ENCODE peak calls at places on chromosomes 13 and 19, in five cellular contexts. One of them, this sample, is unnamed.

GRCh38 chr19:54653181-54653809 is 9.5 kb upstream of the LILRB4 start:
- DNase-seq in stimulated activated CD8-positive, alpha-beta memory T cell treated with anti-CD3 and anti-CD28 coated beads, Interleukin-15, amount 100 ng/mL, for 4 hours: no peak
- DNase-seq in occipital lobe: no peak
- DNase-seq in SHP77 treated with DMSO at 0.1 percent for 48 hours: peak
- DNase-seq in iris pigment epithelial cell: peak
- DNase-seq in this sample: no peak

GRCh38 chr19:6820237-6820636 is 47.7 kb downstream of the VAV1 start:
- DNase-seq in occipital lobe: no peak
- DNase-seq in stimulated activated CD8-positive, alpha-beta memory T cell treated with anti-CD3 and anti-CD28 coated beads, Interleukin-15, amount 100 ng/mL, for 4 hours: no peak
- DNase-seq in SHP77 treated with DMSO at 0.1 percent for 48 hours: no peak
- DNase-seq in iris pigment epithelial cell: no peak
- DNase-seq in this sample: no peak

GRCh38 chr19:6186435-6186834 is 51.0 kb downstream of the ACSBG2 start:
- DNase-seq in stimulated activated CD8-positive, alpha-beta memory T cell treated with anti-CD3 and anti-CD28 coated beads, Interleukin-15, amount 100 ng/mL, for 4 hours: no peak
- DNase-seq in iris pigment epithelial cell: no peak
- DNase-seq in SHP77 treated with DMSO at 0.1 percent for 48 hours: no peak
- DNase-seq in occipital lobe: no peak
- DNase-seq in this sample: no peak

GRCh38 chr19:16115309-16116039 is 3.8 kb downstream of the RAB8A start:
- DNase-seq in occipital lobe: peak
- DNase-seq in SHP77 treated with DMSO at 0.1 percent for 48 hours: no peak
- DNase-seq in stimulated activated CD8-positive, alpha-beta memory T cell treated with anti-CD3 and anti-CD28 coated beads, Interleukin-15, amount 100 ng/mL, for 4 hours: no peak
- DNase-seq in iris pigment epithelial cell: no peak
- DNase-seq in this sample: no peak

GRCh38 chr19:57363734-57364181 is 407 bp downstream of the TRAPPC2B start:
- DNase-seq in stimulated activated CD8-positive, alpha-beta memory T cell treated with anti-CD3 and anti-CD28 coated beads, Interleukin-15, amount 100 ng/mL, for 4 hours: no peak
- DNase-seq in iris pigment epithelial cell: peak
- DNase-seq in occipital lobe: no peak
- DNase-seq in SHP77 treated with DMSO at 0.1 percent for 48 hours: no peak
- DNase-seq in this sample: no peak

GRCh38 chr19:40214936-40215335 is 3.2 kb downstream of the TTC9B start:
- DNase-seq in iris pigment epithelial cell: no peak
- DNase-seq in stimulated activated CD8-positive, alpha-beta memory T cell treated with anti-CD3 and anti-CD28 coated beads, Interleukin-15, amount 100 ng/mL, for 4 hours: no peak
- DNase-seq in occipital lobe: no peak
- DNase-seq in SHP77 treated with DMSO at 0.1 percent for 48 hours: no peak
- DNase-seq in this sample: no peak

GRCh38 chr13:102152790-102153189 is 249.1 kb downstream of the FGF14 start:
- DNase-seq in stimulated activated CD8-positive, alpha-beta memory T cell treated with anti-CD3 and anti-CD28 coated beads, Interleukin-15, amount 100 ng/mL, for 4 hours: no peak
- DNase-seq in occipital lobe: no peak
- DNase-seq in SHP77 treated with DMSO at 0.1 percent for 48 hours: no peak
- DNase-seq in iris pigment epithelial cell: no peak
- DNase-seq in this sample: no peak

GRCh38 chr13:53075356-53076041 is 46.9 kb downstream of the OLFM4 start:
- DNase-seq in occipital lobe: no peak
- DNase-seq in stimulated activated CD8-positive, alpha-beta memory T cell treated with anti-CD3 and anti-CD28 coated beads, Interleukin-15, amount 100 ng/mL, for 4 hours: no peak
- DNase-seq in SHP77 treated with DMSO at 0.1 percent for 48 hours: no peak
- DNase-seq in iris pigment epithelial cell: no peak
- DNase-seq in this sample: no peak

GRCh38 chr19:39696418-39696817 is 7.9 kb upstream of the LGALS14 start:
- DNase-seq in occipital lobe: no peak
- DNase-seq in iris pigment epithelial cell: no peak
- DNase-seq in stimulated activated CD8-positive, alpha-beta memory T cell treated with anti-CD3 and anti-CD28 coated beads, Interleukin-15, amount 100 ng/mL, for 4 hours: no peak
- DNase-seq in SHP77 treated with DMSO at 0.1 percent for 48 hours: no peak
- DNase-seq in this sample: no peak

GRCh38 chr19:44576843-44577565 is 36.4 kb upstream of the IGSF23 start:
- DNase-seq in stimulated activated CD8-positive, alpha-beta memory T cell treated with anti-CD3 and anti-CD28 coated beads, Interleukin-15, amount 100 ng/mL, for 4 hours: no peak
- DNase-seq in occipital lobe: no peak
- DNase-seq in SHP77 treated with DMSO at 0.1 percent for 48 hours: peak
- DNase-seq in iris pigment epithelial cell: peak
- DNase-seq in this sample: no peak

GRCh38 chr13:71578048-71578447 is 289.0 kb downstream of the DACH1 start:
- DNase-seq in stimulated activated CD8-positive, alpha-beta memory T cell treated with anti-CD3 and anti-CD28 coated beads, Interleukin-15, amount 100 ng/mL, for 4 hours: no peak
- DNase-seq in SHP77 treated with DMSO at 0.1 percent for 48 hours: no peak
- DNase-seq in occipital lobe: no peak
- DNase-seq in iris pigment epithelial cell: no peak
- DNase-seq in this sample: no peak

GRCh38 chr19:8638078-8638619 is 7.7 kb downstream of the NFILZ start:
- DNase-seq in SHP77 treated with DMSO at 0.1 percent for 48 hours: no peak
- DNase-seq in iris pigment epithelial cell: peak
- DNase-seq in stimulated activated CD8-positive, alpha-beta memory T cell treated with anti-CD3 and anti-CD28 coated beads, Interleukin-15, amount 100 ng/mL, for 4 hours: no peak
- DNase-seq in occipital lobe: no peak
- DNase-seq in this sample: no peak

GRCh38 chr13:104385409-104385808 is 1319.2 kb upstream of the SLC10A2 start:
- DNase-seq in iris pigment epithelial cell: peak
- DNase-seq in stimulated activated CD8-positive, alpha-beta memory T cell treated with anti-CD3 and anti-CD28 coated beads, Interleukin-15, amount 100 ng/mL, for 4 hours: no peak
- DNase-seq in SHP77 treated with DMSO at 0.1 percent for 48 hours: no peak
- DNase-seq in occipital lobe: no peak
- DNase-seq in this sample: no peak

GRCh38 chr19:19280561-19280960 is 7.5 kb upstream of the TM6SF2 start:
- DNase-seq in occipital lobe: peak
- DNase-seq in iris pigment epithelial cell: peak
- DNase-seq in stimulated activated CD8-positive, alpha-beta memory T cell treated with anti-CD3 and anti-CD28 coated beads, Interleukin-15, amount 100 ng/mL, for 4 hours: no peak
- DNase-seq in SHP77 treated with DMSO at 0.1 percent for 48 hours: no peak
- DNase-seq in this sample: no peak

GRCh38 chr19:50039968-50040367 is 14.2 kb downstream of the ZNF473 start:
- DNase-seq in stimulated activated CD8-positive, alpha-beta memory T cell treated with anti-CD3 and anti-CD28 coated beads, Interleukin-15, amount 100 ng/mL, for 4 hours: no peak
- DNase-seq in iris pigment epithelial cell: no peak
- DNase-seq in SHP77 treated with DMSO at 0.1 percent for 48 hours: no peak
- DNase-seq in occipital lobe: no peak
- DNase-seq in this sample: no peak

GRCh38 chr19:7738023-7738422 is 6.1 kb upstream of the CLEC4G start:
- DNase-seq in occipital lobe: no peak
- DNase-seq in stimulated activated CD8-positive, alpha-beta memory T cell treated with anti-CD3 and anti-CD28 coated beads, Interleukin-15, amount 100 ng/mL, for 4 hours: no peak
- DNase-seq in iris pigment epithelial cell: no peak
- DNase-seq in SHP77 treated with DMSO at 0.1 percent for 48 hours: no peak
- DNase-seq in this sample: no peak

GRCh38 chr13:88840085-88840484 is 1168.9 kb downstream of the SLITRK5 start:
- DNase-seq in stimulated activated CD8-positive, alpha-beta memory T cell treated with anti-CD3 and anti-CD28 coated beads, Interleukin-15, amount 100 ng/mL, for 4 hours: no peak
- DNase-seq in iris pigment epithelial cell: no peak
- DNase-seq in SHP77 treated with DMSO at 0.1 percent for 48 hours: no peak
- DNase-seq in occipital lobe: no peak
- DNase-seq in this sample: no peak

GRCh38 chr19:12733369-12733896 is 1.1 kb downstream of the TRIR start:
- DNase-seq in occipital lobe: no peak
- DNase-seq in SHP77 treated with DMSO at 0.1 percent for 48 hours: no peak
- DNase-seq in iris pigment epithelial cell: peak
- DNase-seq in stimulated activated CD8-positive, alpha-beta memory T cell treated with anti-CD3 and anti-CD28 coated beads, Interleukin-15, amount 100 ng/mL, for 4 hours: no peak
- DNase-seq in this sample: no peak

GRCh38 chr13:20264271-20265018 is 32.3 kb upstream of the GJB6 start:
- DNase-seq in stimulated activated CD8-positive, alpha-beta memory T cell treated with anti-CD3 and anti-CD28 coated beads, Interleukin-15, amount 100 ng/mL, for 4 hours: no peak
- DNase-seq in occipital lobe: no peak
- DNase-seq in SHP77 treated with DMSO at 0.1 percent for 48 hours: no peak
- DNase-seq in iris pigment epithelial cell: no peak
- DNase-seq in this sample: no peak

GRCh38 chr13:56909896-56910600 is 230.7 kb upstream of the PRR20A start:
- DNase-seq in iris pigment epithelial cell: no peak
- DNase-seq in occipital lobe: peak
- DNase-seq in stimulated activated CD8-positive, alpha-beta memory T cell treated with anti-CD3 and anti-CD28 coated beads, Interleukin-15, amount 100 ng/mL, for 4 hours: no peak
- DNase-seq in SHP77 treated with DMSO at 0.1 percent for 48 hours: no peak
- DNase-seq in this sample: no peak

GRCh38 chr19:33794578-33795369 is 1.9 kb upstream of the KCTD15 start:
- DNase-seq in SHP77 treated with DMSO at 0.1 percent for 48 hours: no peak
- DNase-seq in stimulated activated CD8-positive, alpha-beta memory T cell treated with anti-CD3 and anti-CD28 coated beads, Interleukin-15, amount 100 ng/mL, for 4 hours: no peak
- DNase-seq in iris pigment epithelial cell: peak
- DNase-seq in occipital lobe: no peak
- DNase-seq in this sample: no peak

GRCh38 chr13:77370888-77371287 is 44.0 kb upstream of the MYCBP2 start:
- DNase-seq in stimulated activated CD8-positive, alpha-beta memory T cell treated with anti-CD3 and anti-CD28 coated beads, Interleukin-15, amount 100 ng/mL, for 4 hours: no peak
- DNase-seq in iris pigment epithelial cell: no peak
- DNase-seq in SHP77 treated with DMSO at 0.1 percent for 48 hours: no peak
- DNase-seq in occipital lobe: no peak
- DNase-seq in this sample: no peak

GRCh38 chr19:17779281-17779930 is 15.5 kb upstream of the B3GNT3 start:
- DNase-seq in iris pigment epithelial cell: peak
- DNase-seq in SHP77 treated with DMSO at 0.1 percent for 48 hours: no peak
- DNase-seq in occipital lobe: peak
- DNase-seq in stimulated activated CD8-positive, alpha-beta memory T cell treated with anti-CD3 and anti-CD28 coated beads, Interleukin-15, amount 100 ng/mL, for 4 hours: no peak
- DNase-seq in this sample: no peak

GRCh38 chr19:29629836-29630534 is 23.9 kb downstream of the POP4 start:
- DNase-seq in stimulated activated CD8-positive, alpha-beta memory T cell treated with anti-CD3 and anti-CD28 coated beads, Interleukin-15, amount 100 ng/mL, for 4 hours: no peak
- DNase-seq in occipital lobe: no peak
- DNase-seq in iris pigment epithelial cell: no peak
- DNase-seq in SHP77 treated with DMSO at 0.1 percent for 48 hours: no peak
- DNase-seq in this sample: no peak

GRCh38 chr19:44720945-44721344 is 22.0 kb downstream of the CEACAM16 start:
- DNase-seq in SHP77 treated with DMSO at 0.1 percent for 48 hours: no peak
- DNase-seq in stimulated activated CD8-positive, alpha-beta memory T cell treated with anti-CD3 and anti-CD28 coated beads, Interleukin-15, amount 100 ng/mL, for 4 hours: no peak
- DNase-seq in occipital lobe: no peak
- DNase-seq in iris pigment epithelial cell: no peak
- DNase-seq in this sample: no peak

GRCh38 chr13:34416833-34417425 is 525.1 kb upstream of the NBEA start:
- DNase-seq in SHP77 treated with DMSO at 0.1 percent for 48 hours: no peak
- DNase-seq in occipital lobe: no peak
- DNase-seq in iris pigment epithelial cell: peak
- DNase-seq in stimulated activated CD8-positive, alpha-beta memory T cell treated with anti-CD3 and anti-CD28 coated beads, Interleukin-15, amount 100 ng/mL, for 4 hours: no peak
- DNase-seq in this sample: no peak

GRCh38 chr13:32878172-32878571 is 138.1 kb upstream of the KL start:
- DNase-seq in stimulated activated CD8-positive, alpha-beta memory T cell treated with anti-CD3 and anti-CD28 coated beads, Interleukin-15, amount 100 ng/mL, for 4 hours: no peak
- DNase-seq in SHP77 treated with DMSO at 0.1 percent for 48 hours: no peak
- DNase-seq in occipital lobe: no peak
- DNase-seq in iris pigment epithelial cell: peak
- DNase-seq in this sample: no peak

GRCh38 chr13:79560954-79561353 is 80.0 kb downstream of the NDFIP2 start:
- DNase-seq in occipital lobe: no peak
- DNase-seq in SHP77 treated with DMSO at 0.1 percent for 48 hours: no peak
- DNase-seq in iris pigment epithelial cell: no peak
- DNase-seq in stimulated activated CD8-positive, alpha-beta memory T cell treated with anti-CD3 and anti-CD28 coated beads, Interleukin-15, amount 100 ng/mL, for 4 hours: no peak
- DNase-seq in this sample: no peak

GRCh38 chr19:19040417-19040816 is 7.0 kb downstream of the ARMC6 start:
- DNase-seq in iris pigment epithelial cell: peak
- DNase-seq in stimulated activated CD8-positive, alpha-beta memory T cell treated with anti-CD3 and anti-CD28 coated beads, Interleukin-15, amount 100 ng/mL, for 4 hours: no peak
- DNase-seq in SHP77 treated with DMSO at 0.1 percent for 48 hours: no peak
- DNase-seq in occipital lobe: no peak
- DNase-seq in this sample: no peak

GRCh38 chr13:98265669-98266551 is 88.8 kb upstream of the RNF113B start:
- DNase-seq in SHP77 treated with DMSO at 0.1 percent for 48 hours: no peak
- DNase-seq in iris pigment epithelial cell: no peak
- DNase-seq in occipital lobe: no peak
- DNase-seq in stimulated activated CD8-positive, alpha-beta memory T cell treated with anti-CD3 and anti-CD28 coated beads, Interleukin-15, amount 100 ng/mL, for 4 hours: no peak
- DNase-seq in this sample: no peak